ENCODE peak calls at places on chromosomes 2 and 18, in seven cellular contexts. J, B, F, X, O, V and G are unnamed samples.
A peak's percentile ranks its signal among the peaks of the same experiment; 100 is the strongest.

GRCh38 chr2:216932113-216932512 is 72.2 kb upstream of the TNP1 start:
- DNase-seq in J (no peak), B (no peak), F (no peak), X (no peak), O (no peak), V (no peak), G (no peak)

GRCh38 chr2:157898591-157898996 is 22.5 kb upstream of the ACVR1 start:
- DNase-seq in J (peak; percentile 51), B (no peak), F (peak; percentile 56), X (no peak), O (no peak), V (no peak), G (no peak)

GRCh38 chr2:85794491-85795121 is 40.8 kb downstream of the ATOH8 start:
- DNase-seq in J (no peak), B (no peak), F (no peak), X (no peak), O (no peak), V (peak; percentile 67), G (no peak)

GRCh38 chr2:102724553-102724952 is 37.3 kb upstream of the TMEM182 start:
- DNase-seq in J (no peak), B (no peak), F (no peak), X (no peak), O (no peak), V (no peak), G (no peak)

GRCh38 chr2:127508621-127509034 is 17.7 kb downstream of the IWS1 start:
- DNase-seq in J (peak; percentile 26), B (peak; percentile 44), F (peak; percentile 66), X (no peak), O (no peak), V (peak; percentile 66), G (no peak)

GRCh38 chr2:174903243-174903513 is 102.0 kb downstream of the CHN1 start:
- DNase-seq in J (no peak), B (no peak), F (no peak), X (no peak), O (no peak), V (peak; percentile 36), G (no peak)

GRCh38 chr2:45233301-45233700 is 224.0 kb upstream of the SIX2 start:
- DNase-seq in J (no peak), B (no peak), F (no peak), X (no peak), O (no peak), V (no peak), G (no peak)

GRCh38 chr2:27446057-27446456 is 3.9 kb downstream of the KRTCAP3 start:
- DNase-seq in J (no peak), B (peak; percentile 33), F (no peak), X (no peak), O (no peak), V (no peak), G (no peak)

GRCh38 chr18:28963481-28963880 is 786.6 kb upstream of the CDH2 start:
- DNase-seq in J (no peak), B (no peak), F (no peak), X (no peak), O (no peak), V (no peak), G (no peak)

DNA sequence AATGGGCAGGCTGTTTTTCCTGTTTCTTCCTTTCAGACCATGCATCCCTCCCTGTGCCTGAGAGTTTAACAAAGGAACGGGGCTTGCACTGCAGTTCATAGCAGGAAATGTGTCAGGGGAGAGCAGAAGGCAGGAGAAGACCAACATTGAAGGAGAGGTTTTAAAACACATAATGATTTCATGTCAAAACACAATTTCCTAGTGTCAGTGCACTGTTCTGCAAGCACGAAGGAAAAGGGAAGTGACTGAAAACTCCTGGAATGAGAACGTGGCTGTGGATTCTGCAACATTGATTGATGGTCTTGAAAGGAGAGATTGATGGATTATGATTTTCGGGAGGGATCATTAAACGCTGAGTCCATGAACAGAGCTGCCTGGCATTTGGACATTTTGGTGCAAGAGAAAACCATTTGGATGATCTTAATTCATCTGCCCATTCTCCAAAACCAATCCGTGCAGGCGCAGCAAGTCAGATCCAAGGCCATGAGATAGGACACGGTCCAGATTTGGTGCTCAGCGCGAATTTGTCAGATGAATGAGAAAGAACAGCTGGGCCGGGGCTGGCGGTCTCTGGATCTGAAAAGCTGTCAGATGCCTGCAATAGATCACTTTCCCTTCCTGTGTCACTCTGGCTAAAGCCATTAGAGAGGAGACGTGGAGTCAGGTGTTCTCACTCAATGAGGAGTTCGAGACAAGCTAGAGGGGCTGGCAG is 38.4 kb downstream of the C1QL2 start:
- DNase-seq in J (no peak), B (no peak), F (no peak), X (no peak), O (no peak), V (peak; percentile 42), G (no peak)
- TF ChIP-seq YY1 in J (no peak), B (no peak), F (no peak), X (no peak), O (no peak), V (no peak), G (no peak)

GRCh38 chr2:77210725-77211124 is 311.5 kb downstream of the LRRTM4 start:
- DNase-seq in J (no peak), B (no peak), F (no peak), X (no peak), O (no peak), V (no peak), G (no peak)
- H3K9ac ChIP-seq in J (no peak overlapping the region), B (no peak overlapping the region), F (no peak overlapping the region), X (no peak overlapping the region), O (no peak overlapping the region), V (no peak overlapping the region), G (no peak overlapping the region)

DNA sequence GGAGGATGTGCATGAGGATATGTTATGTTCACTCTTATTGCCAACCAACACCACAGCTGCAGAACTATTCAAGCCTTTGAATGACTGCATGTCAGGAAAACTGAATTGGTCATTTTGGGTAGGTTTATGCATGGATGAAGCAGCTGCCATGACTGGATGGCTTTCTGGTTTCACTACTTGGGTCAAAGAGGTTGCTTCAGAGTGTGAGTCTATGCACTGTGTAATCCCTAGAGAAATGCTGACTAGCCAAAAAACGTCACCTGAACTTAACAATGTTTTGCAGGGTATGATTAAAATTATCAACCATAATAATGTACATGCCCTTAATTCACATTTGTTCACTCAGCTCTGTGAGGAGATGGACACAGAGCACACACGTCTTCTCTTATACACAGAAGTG is 206.7 kb upstream of the RBBP8 start:
- DNase-seq in J (no peak), B (no peak), F (no peak), X (no peak), O (no peak), V (no peak), G (no peak)
- H3K9me3 ChIP-seq in J (no peaks in the 10 kb centered on the region), B (no peaks in the 10 kb centered on the region), F (no peaks in the 10 kb centered on the region), X (no peaks in the 10 kb centered on the region), O (no peaks in the 10 kb centered on the region), V (no peaks in the 10 kb centered on the region), G (no peaks in the 10 kb centered on the region)

GRCh38 chr18:7164610-7165009 is 47.0 kb upstream of the LAMA1 start:
- DNase-seq in J (no peak), B (no peak), F (no peak), X (no peak), O (peak; percentile 40), V (no peak), G (no peak)
- TF ChIP-seq YY1 in J (no peak), B (no peak), F (no peak), X (no peak), O (peak; percentile 42), V (no peak), G (no peak)

GRCh38 chr2:177164131-177164530 is 48.5 kb upstream of the HNRNPA3 start:
- DNase-seq in J (no peak), B (no peak), F (no peak), X (no peak), O (no peak), V (no peak), G (no peak)
- H3K9ac ChIP-seq in J (no peak overlapping the region), B (peak overlapping the region; percentile 28), F (peak overlapping the region; percentile 69), X (no peak overlapping the region), O (no peak overlapping the region), V (peak overlapping the region; percentile 47), G (no peak overlapping the region)

GRCh38 chr2:83386559-83386958 is 1072.5 kb downstream of the SUCLG1 start:
- DNase-seq in J (no peak), B (no peak), F (no peak), X (no peak), O (no peak), V (no peak), G (no peak)
- H3K9me3 ChIP-seq in J (no peaks in the 10 kb centered on the region), B (peaks cover 98% of the 10 kb centered on the region), F (no peaks in the 10 kb centered on the region), X (no peaks in the 10 kb centered on the region), O (no peaks in the 10 kb centered on the region), V (no peaks in the 10 kb centered on the region), G (no peaks in the 10 kb centered on the region)

GRCh38 chr2:239951825-239952224 is 73.3 kb downstream of the NDUFA10 start:
- DNase-seq in J (no peak), B (no peak), F (no peak), X (no peak), O (no peak), V (no peak), G (no peak)
- TF ChIP-seq YY1 in J (no peak), B (no peak), F (no peak), X (no peak), O (no peak), V (no peak), G (no peak)